ENCODE peak calls at places on chromosomes 7 and 10, in nine cellular contexts. E is brain microvascular endothelial cell; W is kidney; I is foreskin fibroblast; U is uterus; S is fibroblast of pulmonary artery; O is pancreas; Q is effector memory CD4-positive, alpha-beta T cell; H is bronchial epithelial cell. J is an unnamed sample.

GRCh38 chr10:106086391-106086790 is 1078.1 kb downstream of the SORCS1 start:
- DNase-seq in W (no peak), U (no peak), Q (no peak), S (no peak), O (no peak), H (no peak), E (no peak), I (no peak), J (no peak)

GRCh38 chr7:140036224-140036651 is 26.5 kb downstream of the PARP12 start:
- DNase-seq in O (no peak), S (no peak), U (no peak), I (no peak), E (no peak), H (no peak), Q (no peak), W (no peak), J (no peak)

GRCh38 chr7:44138698-44139097 is 2.4 kb downstream of the MYL7 start:
- DNase-seq in O (peak), E (no peak), Q (no peak), I (no peak), S (no peak), U (no peak), H (no peak), W (no peak), J (no peak)

GRCh38 chr7:135770139-135770710 is 21.6 kb upstream of the FAM180A start:
- DNase-seq in I (peak), U (no peak), Q (no peak), O (no peak), S (peak), H (no peak), E (no peak), W (no peak), J (no peak)

GRCh38 chr7:41503438-41503837 is 199.5 kb downstream of the INHBA start:
- DNase-seq in I (peak), S (peak), O (no peak), H (peak), E (no peak), W (no peak), Q (no peak), U (no peak), J (no peak)

GRCh38 chr7:100679927-100680588 is 6.5 kb downstream of the GNB2 start:
- DNase-seq in U (peak), H (peak), I (peak), S (no peak), O (no peak), Q (no peak), W (peak), E (no peak), J (no peak)

GRCh38 chr7:39605087-39605486 is 18.3 kb upstream of the RALA start:
- DNase-seq in S (no peak), W (no peak), I (no peak), Q (no peak), E (no peak), O (no peak), H (peak), U (no peak), J (no peak)

GRCh38 chr10:98252451-98252850 is 15.5 kb downstream of the LOXL4 start:
- DNase-seq in U (no peak), I (no peak), O (no peak), W (no peak), E (no peak), H (no peak), S (no peak), Q (no peak), J (no peak)

GRCh38 chr7:91230503-91230902 is 33.7 kb upstream of the FZD1 start:
- DNase-seq in W (no peak), I (no peak), S (no peak), O (no peak), Q (no peak), E (no peak), U (no peak), H (no peak), J (no peak)

GRCh38 chr7:6705959-6706665 is 635 bp downstream of the ZNF12 start:
- DNase-seq in W (peak), U (peak), Q (peak), S (peak), I (peak), H (peak), E (peak), O (peak), J (no peak)

GRCh38 chr7:49790209-49790608 is 16.8 kb downstream of the VWC2 start:
- DNase-seq in U (no peak), W (no peak), Q (no peak), I (no peak), O (no peak), H (no peak), S (no peak), E (no peak), J (no peak)

GRCh38 chr10:17001961-17002749 is 127.5 kb downstream of the CUBN start:
- DNase-seq in Q (peak), E (peak), H (no peak), W (no peak), U (peak), O (no peak), I (peak), S (peak), J (peak)

GRCh38 chr7:157273208-157274202 is 63.3 kb upstream of the DNAJB6 start:
- DNase-seq in Q (peak), U (peak), W (peak), I (peak), H (peak), E (peak), O (peak), S (peak), J (peak)

GRCh38 chr7:48042216-48042615 is 6.9 kb downstream of the C7orf57 start:
- DNase-seq in S (peak), W (no peak), H (no peak), O (no peak), I (no peak), E (peak), U (no peak), Q (no peak), J (no peak)

GRCh38 chr10:123301077-123301875 is 147.1 kb downstream of the BUB3 start:
- DNase-seq in W (peak), O (peak), U (no peak), I (no peak), Q (no peak), S (peak), H (peak), E (no peak), J (no peak)

GRCh38 chr7:589781-590575 is 70.3 kb upstream of the PDGFA start:
- DNase-seq in U (no peak), E (no peak), H (no peak), W (peak), S (no peak), Q (no peak), I (no peak), O (no peak), J (no peak)

GRCh38 chr10:73406863-73407262 is 7.0 kb downstream of the ANXA7 start:
- DNase-seq in U (no peak), S (peak), H (no peak), I (no peak), O (no peak), W (peak), Q (no peak), E (peak), J (no peak)

GRCh38 chr7:2314209-2314955 is at the start of gene SNX8:
- DNase-seq in H (peak), U (peak), W (peak), I (peak), E (peak), Q (peak), S (peak), O (peak), J (peak)

GRCh38 chr10:112087953-112088352 is 95.6 kb downstream of the GPAM start:
- DNase-seq in E (no peak), H (no peak), I (no peak), O (no peak), U (no peak), W (no peak), S (no peak), Q (no peak), J (no peak)

GRCh38 chr10:91745086-91745831 is 53.0 kb upstream of the TNKS2 start:
- DNase-seq in I (no peak), H (peak), U (no peak), O (no peak), Q (no peak), S (peak), E (no peak), W (peak), J (no peak)

GRCh38 chr10:133388973-133389818 is 4.8 kb upstream of the MTG1 start:
- DNase-seq in U (peak), Q (no peak), O (peak), E (no peak), H (no peak), S (no peak), I (no peak), W (peak), J (no peak)

GRCh38 chr10:46550076-46550790 is 6.2 kb downstream of the GPRIN2 start:
- DNase-seq in U (peak), S (no peak), O (no peak), H (no peak), W (peak), Q (no peak), E (no peak), I (no peak), J (no peak)

GRCh38 chr7:156940421-156941122 is 8.9 kb upstream of the NOM1 start:
- DNase-seq in W (no peak), I (no peak), S (no peak), E (no peak), O (no peak), H (no peak), U (no peak), Q (no peak), J (no peak)

GRCh38 chr7:2209146-2209960 is 23.4 kb downstream of the MAD1L1 start:
- DNase-seq in U (peak), I (peak), S (peak), H (no peak), Q (no peak), W (peak), E (peak), O (no peak), J (peak)

GRCh38 chr10:56085376-56085775 is 275.7 kb downstream of the ZWINT start:
- DNase-seq in Q (no peak), S (no peak), H (no peak), O (no peak), U (no peak), E (no peak), W (no peak), I (no peak), J (no peak)

GRCh38 chr10:130000918-130001317 is 36.8 kb upstream of the EBF3 start:
- DNase-seq in E (no peak), U (no peak), W (no peak), S (no peak), H (no peak), Q (no peak), I (no peak), O (no peak), J (no peak)

GRCh38 chr7:151080091-151080521 is 503 bp downstream of the FASTK start:
- DNase-seq in U (peak), Q (no peak), E (no peak), I (no peak), S (no peak), O (no peak), H (no peak), W (no peak), J (no peak)

GRCh38 chr7:20359397-20359963 is 28.8 kb downstream of the ITGB8 start:
- DNase-seq in S (peak), O (no peak), W (no peak), Q (no peak), I (no peak), E (no peak), U (no peak), H (no peak), J (no peak)

GRCh38 chr7:157088136-157088535 is 50.6 kb upstream of the UBE3C start:
- DNase-seq in S (no peak), W (no peak), Q (no peak), E (no peak), H (no peak), I (no peak), O (no peak), U (no peak), J (no peak)

GRCh38 chr10:73233883-73234282 is 13.2 kb downstream of the DNAJC9 start:
- DNase-seq in E (no peak), I (no peak), O (no peak), U (no peak), H (no peak), Q (no peak), S (no peak), W (no peak), J (no peak)

GRCh38 chr7:142412551-142413193 is 154.8 kb upstream of the PRSS58 start:
- DNase-seq in H (peak), W (no peak), I (peak), S (peak), Q (no peak), E (peak), O (no peak), U (no peak), J (peak)

GRCh38 chr7:44473295-44473694 is 17.2 kb downstream of the NUDCD3 start:
- DNase-seq in W (no peak), S (peak), E (peak), O (no peak), Q (no peak), I (peak), U (no peak), H (peak), J (no peak)

GRCh38 chr7:132575336-132575986 is 809 bp downstream of the PLXNA4 start:
- DNase-seq in O (no peak), Q (no peak), W (peak), U (peak), I (peak), S (peak), H (peak), E (peak), J (peak)
- H3K4me3 ChIP-seq in O (peak), Q (peak), W (peak), U (peak), I (peak), S (peak), H (no peak), E (peak), J (peak)

DNA sequence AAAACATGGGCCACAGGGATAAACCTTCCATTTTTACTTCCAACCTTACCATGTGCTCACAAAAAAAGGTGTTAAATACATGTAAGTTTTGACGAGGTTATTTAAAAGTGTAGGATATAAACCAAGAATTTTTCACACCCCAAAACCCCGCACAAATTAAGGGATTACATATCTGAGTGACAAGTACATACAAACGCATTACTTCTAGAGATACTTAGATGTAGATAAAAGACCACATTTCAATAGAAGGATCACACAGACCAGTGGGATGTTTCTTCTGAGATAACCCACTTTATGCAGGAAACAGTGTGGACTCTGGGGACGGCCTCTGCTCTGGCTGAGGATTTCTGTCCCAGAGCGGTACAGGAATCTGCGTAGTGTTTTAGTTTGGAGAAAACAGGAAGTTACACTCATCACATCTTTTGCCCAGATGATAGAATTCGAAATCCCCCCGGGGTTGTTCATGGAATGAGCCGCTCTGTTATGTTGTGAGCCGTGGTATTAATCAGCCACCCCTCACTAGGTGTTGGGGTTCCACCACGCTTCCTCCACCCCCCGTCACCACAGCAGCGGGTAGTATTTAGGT is 1.4 kb upstream of the CUL1 start:
- DNase-seq in W (no peak), E (peak), Q (peak), O (no peak), S (peak), H (peak), U (peak), I (peak), J (no peak)
- H3K4me3 ChIP-seq in W (peak), E (peak), Q (peak), O (peak), S (peak), H (no peak), U (peak), I (peak), J (peak)

GRCh38 chr7:141203177-141203576 is 129.3 kb downstream of the TMEM178B start:
- DNase-seq in E (no peak), I (no peak), O (no peak), H (no peak), Q (no peak), S (no peak), U (no peak), W (no peak), J (no peak)
- H3K4me3 ChIP-seq in E (no peak), I (no peak), O (no peak), H (no peak), Q (no peak), S (no peak), U (no peak), W (no peak), J (no peak)

GRCh38 chr10:87635498-87636312 is 24.0 kb upstream of the PAPSS2 start:
- DNase-seq in S (peak), Q (no peak), U (no peak), O (no peak), E (peak), I (peak), H (peak), W (no peak), J (no peak)
- H3K4me3 ChIP-seq in S (no peak), Q (no peak), U (no peak), O (no peak), E (no peak), I (no peak), H (no peak), W (no peak), J (no peak)

DNA sequence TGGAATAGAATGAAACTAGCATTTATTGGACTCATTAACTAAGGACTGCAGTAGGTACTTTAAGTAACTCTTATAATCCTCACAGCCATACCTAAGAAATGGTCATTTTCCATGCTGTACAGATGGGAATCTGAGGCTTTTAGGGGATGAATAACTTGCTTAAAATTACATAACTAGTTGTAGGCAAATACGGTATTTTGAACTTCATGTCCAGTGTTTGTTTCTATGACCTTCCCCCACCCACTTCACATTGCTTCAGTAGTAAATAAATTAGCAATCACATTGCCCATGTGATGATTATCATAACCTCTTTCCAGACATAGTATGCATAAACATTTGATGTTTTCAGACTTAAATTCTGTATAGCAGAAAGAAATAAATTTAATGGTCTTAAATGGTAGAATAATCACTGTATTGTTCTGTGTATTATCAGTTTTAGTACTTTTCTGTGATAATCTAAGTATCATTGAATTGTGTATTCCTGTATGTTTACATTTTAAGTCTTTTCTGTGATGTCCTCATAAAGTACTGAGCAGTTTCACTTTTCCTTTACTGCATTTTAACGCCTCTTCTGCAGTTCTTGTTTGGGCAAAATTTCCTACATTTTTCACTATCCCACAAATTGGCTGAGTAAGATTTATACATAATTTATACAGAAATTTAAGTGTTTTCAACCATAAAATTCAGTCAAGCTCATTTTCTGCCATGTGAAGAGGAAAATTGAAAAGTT is 48.3 kb downstream of the ANKIB1 start:
- DNase-seq in I (no peak), H (no peak), S (peak), E (no peak), Q (no peak), U (no peak), W (no peak), O (no peak), J (no peak)
- H3K4me3 ChIP-seq in I (peak), H (no peak), S (no peak), E (no peak), Q (no peak), U (peak), W (peak), O (no peak), J (no peak)

DNA sequence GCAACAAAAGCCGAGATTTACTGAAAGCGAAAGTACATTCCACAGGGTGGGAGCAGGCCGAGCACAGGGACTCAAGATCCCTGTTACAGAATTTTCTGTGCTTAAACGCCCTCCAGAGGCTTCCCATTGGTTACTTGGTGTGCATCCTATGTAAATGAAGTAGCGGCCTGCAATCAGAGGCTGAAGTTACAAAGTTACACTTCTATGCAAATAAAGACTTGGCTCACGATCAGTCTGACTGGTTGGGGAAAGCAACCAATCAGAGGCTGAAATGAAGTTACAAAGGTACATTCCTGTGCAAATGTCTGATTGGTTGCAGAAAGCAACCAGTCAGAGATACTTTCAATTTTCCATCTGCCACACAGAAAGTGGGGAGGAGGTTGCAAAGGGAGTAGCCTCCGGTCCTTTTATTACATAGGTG is 4.1 kb downstream of the ACBD7 start:
- DNase-seq in O (no peak), W (no peak), E (peak), S (peak), U (peak), H (peak), I (peak), Q (no peak), J (peak)
- H3K4me3 ChIP-seq in O (peak), W (peak), E (peak), S (peak), U (peak), H (peak), I (peak), Q (no peak), J (peak)

GRCh38 chr7:115678049-115678982 is 352.2 kb downstream of the TFEC start:
- DNase-seq in U (no peak), Q (no peak), W (no peak), H (no peak), E (peak), I (peak), O (peak), S (peak), J (peak)
- H3K4me3 ChIP-seq in U (no peak), Q (no peak), W (no peak), H (no peak), E (no peak), I (no peak), O (no peak), S (no peak), J (no peak)

J was measured in astrocyte of the cerebellum.